ENCODE peak calls at places on chromosome 19, in five cellular contexts. G is AML-193, J is left ventricle myocardium inferior, K is GM23248, A is HEK293T. P is an unnamed sample.

GRCh38 chr19:9057505-9058258 is 29.2 kb upstream of the OR1M1 start:
- DNase-seq in G (no peak), J (no peak), K (no peak), A (no peak), P (no peak)

GRCh38 chr19:18776736-18777135 is 14.4 kb downstream of the COMP start:
- DNase-seq in G (no peak), J (no peak), K (peak; percentile 84), A (no peak), P (no peak)

GRCh38 chr19:33462112-33462726 is 59.4 kb downstream of the PEPD start:
- DNase-seq in G (no peak), J (no peak), K (no peak), A (peak; percentile 20), P (no peak)

GRCh38 chr19:51560339-51560738 is 10.7 kb upstream of the ZNF175 start:
- DNase-seq in G (no peak), J (no peak), K (no peak), A (no peak), P (no peak)

GRCh38 chr19:2282062-2282861 is at the start of gene PEAK3:
- DNase-seq in G (peak; percentile 79), J (peak; percentile 87), K (peak; percentile 45), A (no peak), P (peak; percentile 57)

GRCh38 chr19:37869766-37870340 is 36.5 kb downstream of the WDR87 start:
- DNase-seq in G (no peak), J (no peak), K (no peak), A (no peak), P (no peak)

GRCh38 chr19:21084343-21084742 is 2.3 kb downstream of the ZNF714 start:
- DNase-seq in G (no peak), J (no peak), K (peak; percentile 83), A (no peak), P (no peak)

GRCh38 chr19:1122972-1123363 is 19.2 kb downstream of the GPX4 start:
- DNase-seq in G (no peak), J (no peak), K (peak; percentile 93), A (peak; percentile 98), P (no peak)

GRCh38 chr19:28883241-28883693 is 329.7 kb downstream of the UQCRFS1 start:
- DNase-seq in G (no peak), J (peak; percentile 52), K (peak; percentile 65), A (no peak), P (no peak)

GRCh38 chr19:16571283-16571682 is 932 bp downstream of the SLC35E1 start:
- DNase-seq in G (peak; percentile 66), J (no peak), K (peak; percentile 66), A (no peak), P (peak; percentile 46)

GRCh38 chr19:4035582-4035981 is 28.0 kb downstream of the PIAS4 start:
- DNase-seq in G (no peak), J (no peak), K (no peak), A (no peak), P (no peak)

GRCh38 chr19:2639999-2640398 is 62.5 kb downstream of the GNG7 start:
- DNase-seq in G (no peak), J (no peak), K (no peak), A (no peak), P (no peak)

GRCh38 chr19:35090795-35091214 is 24.8 kb upstream of the FXYD3 start:
- DNase-seq in G (no peak), J (no peak), K (peak; percentile 49), A (peak; percentile 57), P (no peak)

GRCh38 chr19:3961007-3961406 is 9.9 kb downstream of the DAPK3 start:
- DNase-seq in G (no peak), J (no peak), K (no peak), A (no peak), P (no peak)

P was measured in GF-D8.